ENCODE peak calls at places on chromosomes 1 and 21, in ten cellular contexts. One of them, this sample, is unnamed.
A peak's percentile ranks its signal among the peaks of the same experiment; 100 is the strongest.

GRCh38 chr1:222009105-222009730 is 267.3 kb upstream of the DUSP10 start:
- DNase-seq in heart right ventricle: no peak
- DNase-seq in stomach: no peak
- DNase-seq in dorsolateral prefrontal cortex: no peak
- DNase-seq in ascending aorta: no peak
- DNase-seq in IMR-90: no peak
- DNase-seq in kidney: no peak
- DNase-seq in endothelial cell: no peak
- DNase-seq in heart left ventricle: no peak
- DNase-seq in cardiac muscle cell: peak; percentile 14
- DNase-seq in this sample: peak; percentile 41

GRCh38 chr1:172567720-172568119 is 34.8 kb downstream of the SUCO start:
- DNase-seq in heart right ventricle: no peak
- DNase-seq in stomach: no peak
- DNase-seq in dorsolateral prefrontal cortex: no peak
- DNase-seq in ascending aorta: no peak
- DNase-seq in IMR-90: no peak
- DNase-seq in kidney: no peak
- DNase-seq in endothelial cell: no peak
- DNase-seq in heart left ventricle: no peak
- DNase-seq in cardiac muscle cell: no peak
- DNase-seq in this sample: no peak

GRCh38 chr1:44290250-44291094 is 64.6 kb downstream of the ERI3 start:
- DNase-seq in heart right ventricle: no peak
- DNase-seq in stomach: no peak
- DNase-seq in dorsolateral prefrontal cortex: no peak
- DNase-seq in ascending aorta: no peak
- DNase-seq in IMR-90: no peak
- DNase-seq in kidney: no peak
- DNase-seq in endothelial cell: no peak
- DNase-seq in heart left ventricle: no peak
- DNase-seq in cardiac muscle cell: peak; percentile 38
- DNase-seq in this sample: no peak

GRCh38 chr21:26199471-26199870 is 28.9 kb upstream of the APP start:
- DNase-seq in heart right ventricle: no peak
- DNase-seq in stomach: no peak
- DNase-seq in dorsolateral prefrontal cortex: no peak
- DNase-seq in ascending aorta: no peak
- DNase-seq in IMR-90: peak; percentile 82
- DNase-seq in kidney: no peak
- DNase-seq in endothelial cell: no peak
- DNase-seq in heart left ventricle: no peak
- DNase-seq in cardiac muscle cell: no peak
- DNase-seq in this sample: no peak

GRCh38 chr1:32394890-32395415 is 712 bp upstream of the BSDC1 start:
- DNase-seq in heart right ventricle: no peak
- DNase-seq in stomach: no peak
- DNase-seq in dorsolateral prefrontal cortex: no peak
- DNase-seq in ascending aorta: no peak
- DNase-seq in IMR-90: peak; percentile 25
- DNase-seq in kidney: no peak
- DNase-seq in endothelial cell: no peak
- DNase-seq in heart left ventricle: no peak
- DNase-seq in cardiac muscle cell: no peak
- DNase-seq in this sample: no peak

GRCh38 chr21:41755258-41755933 is 11.5 kb downstream of the RIPK4 start:
- DNase-seq in heart right ventricle: no peak
- DNase-seq in stomach: no peak
- DNase-seq in dorsolateral prefrontal cortex: no peak
- DNase-seq in ascending aorta: no peak
- DNase-seq in IMR-90: no peak
- DNase-seq in kidney: peak; percentile 41
- DNase-seq in endothelial cell: no peak
- DNase-seq in heart left ventricle: no peak
- DNase-seq in cardiac muscle cell: no peak
- DNase-seq in this sample: no peak

GRCh38 chr1:179313004-179313403 is 19.4 kb downstream of the SOAT1 start:
- DNase-seq in heart right ventricle: no peak
- DNase-seq in stomach: peak; percentile 48
- DNase-seq in dorsolateral prefrontal cortex: no peak
- DNase-seq in ascending aorta: no peak
- DNase-seq in IMR-90: no peak
- DNase-seq in kidney: no peak
- DNase-seq in endothelial cell: no peak
- DNase-seq in heart left ventricle: no peak
- DNase-seq in cardiac muscle cell: no peak
- DNase-seq in this sample: no peak

GRCh38 chr1:3858231-3858981 is 1.1 kb downstream of the DFFB start:
- DNase-seq in heart right ventricle: no peak
- DNase-seq in stomach: peak; percentile 28
- DNase-seq in dorsolateral prefrontal cortex: peak; percentile 59
- DNase-seq in ascending aorta: no peak
- DNase-seq in IMR-90: peak; percentile 36
- DNase-seq in kidney: peak; percentile 83
- DNase-seq in endothelial cell: peak; percentile 18
- DNase-seq in heart left ventricle: no peak
- DNase-seq in cardiac muscle cell: peak; percentile 17
- DNase-seq in this sample: peak; percentile 4

GRCh38 chr1:77762072-77762476 is 2.4 kb upstream of the USP33 start:
- DNase-seq in heart right ventricle: no peak
- DNase-seq in stomach: no peak
- DNase-seq in dorsolateral prefrontal cortex: no peak
- DNase-seq in ascending aorta: no peak
- DNase-seq in IMR-90: peak; percentile 81
- DNase-seq in kidney: no peak
- DNase-seq in endothelial cell: no peak
- DNase-seq in heart left ventricle: no peak
- DNase-seq in cardiac muscle cell: no peak
- DNase-seq in this sample: peak; percentile 42

DNA sequence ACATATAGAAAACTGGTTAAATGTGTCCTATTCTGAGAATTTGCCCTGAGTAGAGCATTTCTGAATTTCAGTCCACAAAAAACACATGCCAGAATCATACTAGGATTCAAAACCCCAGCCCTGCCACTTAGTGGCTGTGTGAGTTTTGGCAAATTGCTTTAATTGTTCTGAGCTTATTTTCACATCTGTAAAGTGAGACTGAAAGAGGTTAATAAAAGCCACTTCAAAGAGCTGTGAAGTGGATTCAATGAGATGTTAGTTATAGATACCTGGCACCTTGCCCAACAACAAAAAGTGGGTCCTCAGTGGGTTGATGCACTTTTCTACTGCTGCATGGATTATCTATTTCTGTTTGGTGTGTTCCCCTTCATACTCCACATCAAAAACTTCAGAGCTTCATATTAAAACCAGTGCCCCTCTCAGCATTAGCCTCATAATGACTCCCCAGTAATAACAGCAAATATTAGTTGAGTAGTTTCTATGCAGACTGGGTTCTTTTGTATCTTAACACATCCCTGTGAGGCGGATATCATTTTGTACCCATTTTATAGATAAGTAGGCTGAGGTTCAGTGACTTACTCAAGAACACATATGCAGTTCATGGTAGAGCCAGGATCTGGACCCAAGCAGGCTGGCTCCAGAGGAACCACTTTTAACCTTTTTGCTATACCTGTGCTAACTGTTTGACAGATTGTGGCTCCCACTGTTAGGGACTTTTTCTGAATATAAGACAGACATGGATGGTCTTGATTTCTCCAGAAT is 14.2 kb upstream of the ADORA3 start:
- DNase-seq in heart right ventricle: no peak
- DNase-seq in stomach: no peak
- DNase-seq in dorsolateral prefrontal cortex: no peak
- DNase-seq in ascending aorta: no peak
- DNase-seq in IMR-90: no peak
- DNase-seq in kidney: no peak
- DNase-seq in endothelial cell: no peak
- DNase-seq in heart left ventricle: no peak
- DNase-seq in cardiac muscle cell: no peak
- DNase-seq in this sample: no peak
- TF ChIP-seq CTCF in heart right ventricle: no peak
- TF ChIP-seq CTCF in stomach: no peak
- TF ChIP-seq CTCF in dorsolateral prefrontal cortex: no peak
- TF ChIP-seq CTCF in ascending aorta: no peak
- TF ChIP-seq CTCF in IMR-90: no peak
- TF ChIP-seq CTCF in kidney: no peak
- TF ChIP-seq CTCF in endothelial cell: no peak
- TF ChIP-seq CTCF in heart left ventricle: no peak
- TF ChIP-seq CTCF in cardiac muscle cell: no peak
- TF ChIP-seq CTCF in this sample: no peak

GRCh38 chr1:232610187-232610901 is 19.6 kb downstream of the SIPA1L2 start:
- DNase-seq in heart right ventricle: peak; percentile 42
- DNase-seq in stomach: no peak
- DNase-seq in dorsolateral prefrontal cortex: no peak
- DNase-seq in ascending aorta: no peak
- DNase-seq in IMR-90: no peak
- DNase-seq in kidney: no peak
- DNase-seq in endothelial cell: no peak
- DNase-seq in heart left ventricle: no peak
- DNase-seq in cardiac muscle cell: peak; percentile 45
- DNase-seq in this sample: no peak

GRCh38 chr1:232614811-232615210 is 15.1 kb downstream of the SIPA1L2 start:
- DNase-seq in heart right ventricle: no peak
- DNase-seq in stomach: no peak
- DNase-seq in dorsolateral prefrontal cortex: no peak
- DNase-seq in ascending aorta: no peak
- DNase-seq in IMR-90: no peak
- DNase-seq in kidney: no peak
- DNase-seq in endothelial cell: no peak
- DNase-seq in heart left ventricle: no peak
- DNase-seq in cardiac muscle cell: no peak
- DNase-seq in this sample: no peak

GRCh38 chr1:232615401-232615800 is 14.5 kb downstream of the SIPA1L2 start:
- DNase-seq in heart right ventricle: no peak
- DNase-seq in stomach: no peak
- DNase-seq in dorsolateral prefrontal cortex: no peak
- DNase-seq in ascending aorta: no peak
- DNase-seq in IMR-90: no peak
- DNase-seq in kidney: no peak
- DNase-seq in endothelial cell: no peak
- DNase-seq in heart left ventricle: no peak
- DNase-seq in cardiac muscle cell: no peak
- DNase-seq in this sample: no peak

GRCh38 chr1:232613752-232614381 is 16.1 kb downstream of the SIPA1L2 start:
- DNase-seq in heart right ventricle: no peak
- DNase-seq in stomach: no peak
- DNase-seq in dorsolateral prefrontal cortex: no peak
- DNase-seq in ascending aorta: no peak
- DNase-seq in IMR-90: peak; percentile 94
- DNase-seq in kidney: no peak
- DNase-seq in endothelial cell: no peak
- DNase-seq in heart left ventricle: no peak
- DNase-seq in cardiac muscle cell: no peak
- DNase-seq in this sample: no peak

DNA sequence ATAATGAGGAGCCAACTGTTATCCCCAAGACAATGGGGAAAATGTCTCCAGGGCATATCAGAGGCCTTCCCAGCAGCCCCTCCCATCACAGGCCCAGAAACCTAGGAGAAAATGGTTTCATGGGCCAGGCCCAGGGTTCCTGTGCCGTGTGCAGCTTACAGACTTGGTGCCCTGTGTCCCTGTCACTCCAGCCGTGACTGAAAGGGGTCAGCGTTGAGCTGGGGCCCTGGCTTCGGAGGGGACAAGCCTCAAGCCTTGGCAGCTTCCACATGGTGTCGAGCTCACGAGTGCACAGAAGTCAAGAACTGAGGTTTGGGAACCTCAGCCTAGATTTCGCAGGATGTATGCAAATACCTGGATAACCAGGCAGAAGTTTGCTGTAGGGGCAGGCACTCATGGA is 18.1 kb downstream of the SIPA1L2 start:
- DNase-seq in heart right ventricle: no peak
- DNase-seq in stomach: no peak
- DNase-seq in dorsolateral prefrontal cortex: no peak
- DNase-seq in ascending aorta: no peak
- DNase-seq in IMR-90: no peak
- DNase-seq in kidney: no peak
- DNase-seq in endothelial cell: peak; percentile 40
- DNase-seq in heart left ventricle: no peak
- DNase-seq in cardiac muscle cell: no peak
- DNase-seq in this sample: no peak
- TF ChIP-seq CTCF in heart right ventricle: no peak
- TF ChIP-seq CTCF in stomach: no peak
- TF ChIP-seq CTCF in dorsolateral prefrontal cortex: no peak
- TF ChIP-seq CTCF in ascending aorta: no peak
- TF ChIP-seq CTCF in IMR-90: no peak
- TF ChIP-seq CTCF in kidney: no peak
- TF ChIP-seq CTCF in endothelial cell: no peak
- TF ChIP-seq CTCF in heart left ventricle: no peak
- TF ChIP-seq CTCF in cardiac muscle cell: no peak
- TF ChIP-seq CTCF in this sample: no peak

GRCh38 chr21:44304846-44305245 is 5.0 kb downstream of the PFKL start:
- DNase-seq in heart right ventricle: no peak
- DNase-seq in stomach: peak; percentile 43
- DNase-seq in dorsolateral prefrontal cortex: peak; percentile 77
- DNase-seq in ascending aorta: no peak
- DNase-seq in IMR-90: peak; percentile 23
- DNase-seq in kidney: no peak
- DNase-seq in endothelial cell: peak; percentile 60
- DNase-seq in heart left ventricle: no peak
- DNase-seq in cardiac muscle cell: peak; percentile 74
- DNase-seq in this sample: peak; percentile 56
- TF ChIP-seq CTCF in heart right ventricle: peak; percentile 22
- TF ChIP-seq CTCF in stomach: no peak
- TF ChIP-seq CTCF in dorsolateral prefrontal cortex: peak; percentile 68
- TF ChIP-seq CTCF in ascending aorta: peak; percentile 15
- TF ChIP-seq CTCF in IMR-90: peak; percentile 59
- TF ChIP-seq CTCF in kidney: peak; percentile 60
- TF ChIP-seq CTCF in endothelial cell: peak; percentile 47
- TF ChIP-seq CTCF in heart left ventricle: peak; percentile 40
- TF ChIP-seq CTCF in cardiac muscle cell: peak; percentile 76
- TF ChIP-seq CTCF in this sample: peak; percentile 56

DNA sequence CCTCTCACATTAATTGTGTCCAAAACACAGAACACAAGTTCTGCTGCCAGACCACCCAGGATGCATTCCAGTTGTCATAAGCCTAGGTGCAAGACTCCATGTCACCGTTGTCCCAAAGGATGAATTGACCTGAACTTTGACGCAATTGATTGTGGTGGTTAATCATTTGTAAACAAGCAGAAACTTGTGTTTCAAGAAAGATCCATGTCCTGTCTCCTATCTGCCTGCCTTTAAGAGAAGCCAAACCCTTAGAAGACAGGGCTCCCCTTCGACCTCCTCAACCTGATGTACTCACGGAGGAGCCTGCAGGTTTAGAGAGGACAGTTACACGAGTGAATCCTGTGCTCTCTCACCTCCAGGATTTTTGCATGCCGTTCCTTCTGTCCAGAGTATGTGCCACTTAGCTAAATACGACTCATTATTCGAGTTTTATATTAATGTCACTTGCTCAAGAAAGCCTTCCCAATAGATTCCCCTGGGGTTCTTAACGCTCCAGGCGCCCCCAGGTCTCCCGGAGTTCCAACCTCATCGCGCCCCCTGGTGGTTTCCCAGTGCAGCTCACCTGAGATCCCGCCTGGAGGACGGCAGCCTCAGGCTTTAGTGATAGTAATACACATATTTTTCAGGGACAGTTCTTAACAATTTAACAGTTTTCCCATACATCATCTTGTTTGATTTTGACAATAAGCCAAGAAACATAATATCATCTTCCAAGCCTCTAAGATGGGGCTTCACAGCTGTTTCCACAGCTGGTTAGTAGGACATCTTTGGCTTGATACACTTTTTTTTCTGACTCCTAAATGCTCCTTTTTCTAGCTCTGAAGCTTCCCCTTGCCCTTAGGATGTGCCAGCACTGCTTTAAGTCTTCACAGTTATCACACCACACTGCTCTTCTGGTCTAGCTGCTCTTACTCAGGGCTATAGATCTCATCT is 2.4 kb upstream of the C8B start:
- DNase-seq in heart right ventricle: peak; percentile 23
- DNase-seq in stomach: peak; percentile 48
- DNase-seq in dorsolateral prefrontal cortex: no peak
- DNase-seq in ascending aorta: no peak
- DNase-seq in IMR-90: peak; percentile 15
- DNase-seq in kidney: no peak
- DNase-seq in endothelial cell: peak; percentile 73
- DNase-seq in heart left ventricle: no peak
- DNase-seq in cardiac muscle cell: peak; percentile 56
- DNase-seq in this sample: peak; percentile 41
- TF ChIP-seq CTCF in heart right ventricle: no peak
- TF ChIP-seq CTCF in stomach: no peak
- TF ChIP-seq CTCF in dorsolateral prefrontal cortex: no peak
- TF ChIP-seq CTCF in ascending aorta: no peak
- TF ChIP-seq CTCF in IMR-90: peak; percentile 50
- TF ChIP-seq CTCF in kidney: peak; percentile 71
- TF ChIP-seq CTCF in endothelial cell: peak; percentile 90
- TF ChIP-seq CTCF in heart left ventricle: peak; percentile 45
- TF ChIP-seq CTCF in cardiac muscle cell: peak; percentile 76
- TF ChIP-seq CTCF in this sample: peak; percentile 42

This sample was measured in Calu3.